ENCODE peak calls at places on chromosome 9, in seven cellular contexts. A is IMR-90; S is A549; T is CD8-positive, alpha-beta memory T cell; W is AG04450; U is MM.1S; B is thyroid gland. E is an unnamed sample.

GRCh38 chr9:129774791-129775149 is 21.9 kb upstream of the PTGES start:
- DNase-seq in A (no peak), S (no peak), T (no peak), W (no peak), U (no peak), B (no peak), E (no peak)

GRCh38 chr9:121122450-121123032 is 47.8 kb downstream of the CNTRL start:
- DNase-seq in A (no peak), S (no peak), T (no peak), W (no peak), U (no peak), B (no peak), E (no peak)

GRCh38 chr9:36328798-36329411 is 70.7 kb upstream of the GNE start:
- DNase-seq in A (peak), S (peak), T (peak), W (peak), U (peak), B (peak), E (no peak)

GRCh38 chr9:438066-438465 is 223.4 kb downstream of the DOCK8 start:
- DNase-seq in A (peak), S (no peak), T (no peak), W (no peak), U (no peak), B (no peak), E (no peak)

GRCh38 chr9:36731068-36731467 is 158.4 kb downstream of the MELK start:
- DNase-seq in A (no peak), S (no peak), T (no peak), W (no peak), U (no peak), B (no peak), E (no peak)

GRCh38 chr9:92634712-92635605 is 35.0 kb downstream of the IPPK start:
- DNase-seq in A (peak), S (peak), T (peak), W (peak), U (peak), B (peak), E (peak)

GRCh38 chr9:121274851-121275250 is 6.9 kb downstream of the GSN start:
- DNase-seq in A (no peak), S (no peak), T (no peak), W (no peak), U (no peak), B (no peak), E (no peak)

GRCh38 chr9:34664281-34665108 is 2.0 kb upstream of the CCL27 start:
- DNase-seq in A (peak), S (peak), T (peak), W (no peak), U (peak), B (peak), E (peak)

GRCh38 chr9:23372703-23373102 is 453.3 kb downstream of the ELAVL2 start:
- DNase-seq in A (no peak), S (no peak), T (no peak), W (no peak), U (no peak), B (no peak), E (no peak)

GRCh38 chr9:92720209-92720765 is 44.3 kb downstream of the BICD2 start:
- DNase-seq in A (no peak), S (no peak), T (no peak), W (no peak), U (no peak), B (no peak), E (no peak)

GRCh38 chr9:16869961-16870605 is 387 bp downstream of the BNC2 start:
- DNase-seq in A (peak), S (peak), T (no peak), W (no peak), U (no peak), B (no peak), E (no peak)

GRCh38 chr9:69549310-69550202 is 122.6 kb downstream of the APBA1 start:
- DNase-seq in A (peak), S (peak), T (no peak), W (no peak), U (peak), B (peak), E (peak)

GRCh38 chr9:4118666-4119065 is 181.2 kb downstream of the GLIS3 start:
- DNase-seq in A (no peak), S (no peak), T (no peak), W (no peak), U (no peak), B (no peak), E (no peak)

DNA sequence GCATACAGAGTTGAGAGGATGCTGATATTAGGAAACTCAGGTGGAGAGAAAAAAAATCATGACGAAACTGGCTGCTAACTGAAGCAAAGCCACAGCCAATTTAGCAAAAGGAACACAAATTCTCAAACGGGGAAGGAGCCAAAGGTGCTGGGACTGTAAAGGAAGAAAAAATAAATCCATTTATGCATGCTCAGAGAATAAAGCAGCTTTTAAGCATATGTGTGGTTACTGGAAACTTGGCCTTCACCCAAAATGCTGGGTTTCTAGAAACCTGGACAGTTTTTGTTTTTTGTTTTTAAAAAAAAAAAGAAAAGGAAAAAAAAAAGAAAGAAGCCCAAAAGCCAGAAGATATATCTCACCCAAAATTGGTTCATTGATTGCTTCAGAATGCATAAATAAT is 8.1 kb downstream of the WHRN start:
- DNase-seq in A (no peak), S (no peak), T (no peak), W (no peak), U (peak), B (no peak), E (no peak)
- H3K27ac ChIP-seq in A (no peak), S (no peak), T (no peak), W (no peak), U (peak), B (no peak), E (no peak)

GRCh38 chr9:111934747-111935146 is 38.1 kb downstream of the UGCG start:
- DNase-seq in A (no peak), S (no peak), T (no peak), W (no peak), U (no peak), B (no peak), E (no peak)
- H3K27ac ChIP-seq in A (no peak), S (no peak), T (no peak), W (no peak), U (no peak), B (no peak), E (no peak)

DNA sequence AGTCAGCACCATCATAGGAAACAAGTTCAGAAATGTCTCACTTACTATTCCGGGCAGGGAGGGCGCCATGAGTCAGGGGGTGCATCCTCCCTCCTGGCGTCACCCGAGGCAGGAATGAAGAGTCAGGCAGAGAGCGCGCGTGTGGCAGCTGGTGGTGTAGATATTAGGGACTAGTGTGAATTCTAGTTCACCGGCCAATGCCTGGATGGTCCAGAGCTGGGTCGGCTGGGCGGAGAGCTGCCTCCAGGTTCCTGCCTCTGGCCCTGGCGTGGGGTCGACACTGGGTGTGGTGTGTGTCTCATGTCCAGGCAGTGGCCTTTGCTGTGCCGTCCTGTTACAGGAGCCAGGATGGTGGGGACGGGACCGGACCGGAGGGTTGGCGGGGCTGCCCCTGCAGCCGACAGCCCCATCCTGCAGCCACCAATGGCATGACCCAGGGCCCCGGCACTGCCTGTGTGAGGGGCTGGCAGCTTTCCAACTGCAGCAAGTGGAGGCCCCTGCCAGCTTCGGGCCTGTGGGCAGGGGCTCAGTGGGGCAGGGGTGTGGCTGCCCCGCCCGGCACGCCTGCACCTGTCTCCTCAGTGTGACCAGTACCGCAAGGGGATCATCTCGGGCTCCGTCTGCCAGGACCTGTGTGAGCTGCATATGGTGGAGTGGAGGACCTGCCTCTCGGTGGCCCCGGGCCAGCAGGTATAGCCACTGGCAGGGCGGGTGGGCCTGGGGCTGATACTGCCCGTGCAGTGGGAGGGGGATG is 9.1 kb downstream of the DIPK1B start:
- DNase-seq in A (peak), S (no peak), T (no peak), W (no peak), U (no peak), B (no peak), E (no peak)
- H3K27ac ChIP-seq in A (no peak), S (peak), T (no peak), W (no peak), U (no peak), B (no peak), E (no peak)

DNA sequence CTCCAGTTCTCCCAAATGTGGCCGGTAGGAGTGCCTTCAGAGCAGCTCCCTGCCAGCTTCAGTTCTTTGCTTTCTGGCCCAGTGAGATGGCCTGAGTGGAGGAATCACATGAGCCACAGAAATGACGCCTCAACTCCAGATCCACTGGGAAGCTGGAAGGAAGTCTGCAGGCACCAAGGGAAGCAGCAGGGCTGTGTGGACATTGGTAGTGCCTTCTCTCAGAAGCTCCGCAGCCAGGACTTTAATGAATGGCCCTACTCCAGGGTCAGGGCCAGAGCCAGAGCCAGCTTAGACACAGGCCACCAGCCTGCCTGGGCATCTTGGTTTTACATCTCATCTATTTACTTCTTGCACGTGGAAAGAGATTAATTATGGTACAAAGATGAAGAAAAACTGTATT is 12.0 kb upstream of the PSMB7 start:
- DNase-seq in A (no peak), S (no peak), T (no peak), W (no peak), U (no peak), B (no peak), E (no peak)
- H3K27ac ChIP-seq in A (no peak), S (no peak), T (no peak), W (no peak), U (no peak), B (no peak), E (no peak)

GRCh38 chr9:76371901-76372300 is 22.3 kb downstream of the RFK start:
- DNase-seq in A (peak), S (no peak), T (no peak), W (peak), U (no peak), B (no peak), E (no peak)

GRCh38 chr9:76370656-76371055 is 23.6 kb downstream of the RFK start:
- DNase-seq in A (no peak), S (no peak), T (no peak), W (no peak), U (no peak), B (no peak), E (no peak)

GRCh38 chr9:76366275-76366674 is 28.0 kb downstream of the RFK start:
- DNase-seq in A (no peak), S (no peak), T (no peak), W (no peak), U (no peak), B (no peak), E (no peak)

GRCh38 chr9:76372345-76372744 is 21.9 kb downstream of the RFK start:
- DNase-seq in A (no peak), S (no peak), T (no peak), W (no peak), U (no peak), B (no peak), E (no peak)

DNA sequence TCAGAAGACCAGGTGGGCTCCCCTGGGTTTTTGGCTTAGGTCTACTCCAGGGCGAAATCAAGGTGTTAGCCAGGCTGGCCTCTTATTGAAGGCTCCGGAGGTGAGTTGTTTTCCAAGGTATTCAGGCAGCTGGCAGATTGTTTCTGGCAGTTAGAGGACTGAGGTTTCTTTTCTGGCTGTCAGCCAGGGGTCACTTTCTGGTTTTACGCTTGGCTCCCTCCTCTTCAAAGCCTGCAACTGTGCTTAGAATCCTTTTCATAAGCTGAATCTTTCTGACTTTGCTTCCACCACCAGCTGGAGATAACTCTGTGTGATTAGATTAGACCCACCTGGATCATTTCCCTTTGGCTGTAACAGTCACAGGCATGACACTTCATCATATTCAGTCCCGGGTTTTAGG is 24.6 kb downstream of the RFK start:
- DNase-seq in A (peak), S (no peak), T (no peak), W (peak), U (no peak), B (peak), E (no peak)
- H3K27ac ChIP-seq in A (no peak), S (peak), T (no peak), W (peak), U (no peak), B (peak), E (no peak)